ENCODE peak calls at places on chromosomes 5 and 9, in six cellular contexts. One of them, this sample, is unnamed.

GRCh38 chr9:79812507-79813261 is 240.9 kb downstream of the TLE4 start:
- DNase-seq in GM12865: peak
- DNase-seq in WTC11: no peak
- DNase-seq in stimulated activated CD8-positive, alpha-beta memory T cell treated with anti-CD3 and anti-CD28 coated beads, Interleukin-4, amount 100 ng/mL, for 1 hour: no peak
- DNase-seq in GM23248: peak
- DNase-seq in breast epithelium: no peak
- DNase-seq in this sample: no peak

GRCh38 chr9:37998881-37999311 is 70.1 kb downstream of the SHB start:
- DNase-seq in GM12865: no peak
- DNase-seq in WTC11: no peak
- DNase-seq in stimulated activated CD8-positive, alpha-beta memory T cell treated with anti-CD3 and anti-CD28 coated beads, Interleukin-4, amount 100 ng/mL, for 1 hour: no peak
- DNase-seq in GM23248: peak
- DNase-seq in breast epithelium: no peak
- DNase-seq in this sample: no peak

GRCh38 chr5:3845249-3845648 is 249.6 kb downstream of the IRX1 start:
- DNase-seq in GM12865: no peak
- DNase-seq in WTC11: no peak
- DNase-seq in stimulated activated CD8-positive, alpha-beta memory T cell treated with anti-CD3 and anti-CD28 coated beads, Interleukin-4, amount 100 ng/mL, for 1 hour: no peak
- DNase-seq in GM23248: no peak
- DNase-seq in breast epithelium: no peak
- DNase-seq in this sample: no peak

GRCh38 chr9:127104465-127105311 is 17.7 kb downstream of the ANGPTL2 start:
- DNase-seq in GM12865: no peak
- DNase-seq in WTC11: no peak
- DNase-seq in stimulated activated CD8-positive, alpha-beta memory T cell treated with anti-CD3 and anti-CD28 coated beads, Interleukin-4, amount 100 ng/mL, for 1 hour: no peak
- DNase-seq in GM23248: peak
- DNase-seq in breast epithelium: peak
- DNase-seq in this sample: no peak

GRCh38 chr9:77221431-77221830 is 44.1 kb downstream of the VPS13A start:
- DNase-seq in GM12865: no peak
- DNase-seq in WTC11: no peak
- DNase-seq in stimulated activated CD8-positive, alpha-beta memory T cell treated with anti-CD3 and anti-CD28 coated beads, Interleukin-4, amount 100 ng/mL, for 1 hour: no peak
- DNase-seq in GM23248: peak
- DNase-seq in breast epithelium: no peak
- DNase-seq in this sample: no peak

GRCh38 chr9:121322737-121323448 is 47.2 kb downstream of the STOM start:
- DNase-seq in GM12865: no peak
- DNase-seq in WTC11: no peak
- DNase-seq in stimulated activated CD8-positive, alpha-beta memory T cell treated with anti-CD3 and anti-CD28 coated beads, Interleukin-4, amount 100 ng/mL, for 1 hour: no peak
- DNase-seq in GM23248: no peak
- DNase-seq in breast epithelium: no peak
- DNase-seq in this sample: no peak

GRCh38 chr9:3700772-3701171 is 175.0 kb upstream of the RFX3 start:
- DNase-seq in GM12865: no peak
- DNase-seq in WTC11: no peak
- DNase-seq in stimulated activated CD8-positive, alpha-beta memory T cell treated with anti-CD3 and anti-CD28 coated beads, Interleukin-4, amount 100 ng/mL, for 1 hour: no peak
- DNase-seq in GM23248: no peak
- DNase-seq in breast epithelium: no peak
- DNase-seq in this sample: no peak

GRCh38 chr9:27654629-27655285 is 81.5 kb upstream of the C9orf72 start:
- DNase-seq in GM12865: no peak
- DNase-seq in WTC11: no peak
- DNase-seq in stimulated activated CD8-positive, alpha-beta memory T cell treated with anti-CD3 and anti-CD28 coated beads, Interleukin-4, amount 100 ng/mL, for 1 hour: no peak
- DNase-seq in GM23248: no peak
- DNase-seq in breast epithelium: no peak
- DNase-seq in this sample: no peak

GRCh38 chr5:179313849-179314521 is 31.3 kb downstream of the ADAMTS2 start:
- DNase-seq in GM12865: no peak
- DNase-seq in WTC11: peak
- DNase-seq in stimulated activated CD8-positive, alpha-beta memory T cell treated with anti-CD3 and anti-CD28 coated beads, Interleukin-4, amount 100 ng/mL, for 1 hour: no peak
- DNase-seq in GM23248: peak
- DNase-seq in breast epithelium: peak
- DNase-seq in this sample: no peak

GRCh38 chr9:30349526-30350513 is 2034.6 kb upstream of the ACO1 start:
- DNase-seq in GM12865: no peak
- DNase-seq in WTC11: no peak
- DNase-seq in stimulated activated CD8-positive, alpha-beta memory T cell treated with anti-CD3 and anti-CD28 coated beads, Interleukin-4, amount 100 ng/mL, for 1 hour: no peak
- DNase-seq in GM23248: no peak
- DNase-seq in breast epithelium: no peak
- DNase-seq in this sample: no peak

GRCh38 chr5:40043916-40044315 is 619.1 kb upstream of the DAB2 start:
- DNase-seq in GM12865: no peak
- DNase-seq in WTC11: no peak
- DNase-seq in stimulated activated CD8-positive, alpha-beta memory T cell treated with anti-CD3 and anti-CD28 coated beads, Interleukin-4, amount 100 ng/mL, for 1 hour: no peak
- DNase-seq in GM23248: no peak
- DNase-seq in breast epithelium: no peak
- DNase-seq in this sample: no peak

GRCh38 chr5:61148516-61148915 is 13.8 kb downstream of the SMIM15 start:
- DNase-seq in GM12865: no peak
- DNase-seq in WTC11: no peak
- DNase-seq in stimulated activated CD8-positive, alpha-beta memory T cell treated with anti-CD3 and anti-CD28 coated beads, Interleukin-4, amount 100 ng/mL, for 1 hour: no peak
- DNase-seq in GM23248: no peak
- DNase-seq in breast epithelium: no peak
- DNase-seq in this sample: no peak

GRCh38 chr5:73143716-73144115 is 23.3 kb downstream of the TMEM171 start:
- DNase-seq in GM12865: no peak
- DNase-seq in WTC11: no peak
- DNase-seq in stimulated activated CD8-positive, alpha-beta memory T cell treated with anti-CD3 and anti-CD28 coated beads, Interleukin-4, amount 100 ng/mL, for 1 hour: no peak
- DNase-seq in GM23248: no peak
- DNase-seq in breast epithelium: no peak
- DNase-seq in this sample: no peak

GRCh38 chr5:149732500-149733128 is 2.5 kb downstream of the PPARGC1B start:
- DNase-seq in GM12865: no peak
- DNase-seq in WTC11: no peak
- DNase-seq in stimulated activated CD8-positive, alpha-beta memory T cell treated with anti-CD3 and anti-CD28 coated beads, Interleukin-4, amount 100 ng/mL, for 1 hour: no peak
- DNase-seq in GM23248: peak
- DNase-seq in breast epithelium: no peak
- DNase-seq in this sample: no peak

GRCh38 chr5:170312666-170313065 is 15.1 kb upstream of the LCP2 start:
- DNase-seq in GM12865: peak
- DNase-seq in WTC11: no peak
- DNase-seq in stimulated activated CD8-positive, alpha-beta memory T cell treated with anti-CD3 and anti-CD28 coated beads, Interleukin-4, amount 100 ng/mL, for 1 hour: peak
- DNase-seq in GM23248: peak
- DNase-seq in breast epithelium: no peak
- DNase-seq in this sample: no peak

GRCh38 chr9:95023217-95024003 is 294.1 kb downstream of the FANCC start:
- DNase-seq in GM12865: no peak
- DNase-seq in WTC11: no peak
- DNase-seq in stimulated activated CD8-positive, alpha-beta memory T cell treated with anti-CD3 and anti-CD28 coated beads, Interleukin-4, amount 100 ng/mL, for 1 hour: no peak
- DNase-seq in GM23248: peak
- DNase-seq in breast epithelium: no peak
- DNase-seq in this sample: no peak

GRCh38 chr9:12771891-12772290 is 2.9 kb upstream of the LURAP1L start:
- DNase-seq in GM12865: no peak
- DNase-seq in WTC11: no peak
- DNase-seq in stimulated activated CD8-positive, alpha-beta memory T cell treated with anti-CD3 and anti-CD28 coated beads, Interleukin-4, amount 100 ng/mL, for 1 hour: no peak
- DNase-seq in GM23248: peak
- DNase-seq in breast epithelium: no peak
- DNase-seq in this sample: no peak

GRCh38 chr9:135279385-135279784 is 191.9 kb downstream of the OLFM1 start:
- DNase-seq in GM12865: no peak
- DNase-seq in WTC11: no peak
- DNase-seq in stimulated activated CD8-positive, alpha-beta memory T cell treated with anti-CD3 and anti-CD28 coated beads, Interleukin-4, amount 100 ng/mL, for 1 hour: no peak
- DNase-seq in GM23248: no peak
- DNase-seq in breast epithelium: no peak
- DNase-seq in this sample: no peak

GRCh38 chr5:24905123-24905522 is 260.3 kb upstream of the CDH10 start:
- DNase-seq in GM12865: no peak
- DNase-seq in WTC11: no peak
- DNase-seq in stimulated activated CD8-positive, alpha-beta memory T cell treated with anti-CD3 and anti-CD28 coated beads, Interleukin-4, amount 100 ng/mL, for 1 hour: no peak
- DNase-seq in GM23248: peak
- DNase-seq in breast epithelium: no peak
- DNase-seq in this sample: no peak

GRCh38 chr9:2271426-2271825 is 256.3 kb downstream of the SMARCA2 start:
- DNase-seq in GM12865: peak
- DNase-seq in WTC11: peak
- DNase-seq in stimulated activated CD8-positive, alpha-beta memory T cell treated with anti-CD3 and anti-CD28 coated beads, Interleukin-4, amount 100 ng/mL, for 1 hour: no peak
- DNase-seq in GM23248: peak
- DNase-seq in breast epithelium: peak
- DNase-seq in this sample: no peak

GRCh38 chr5:1558945-1559344 is 35.2 kb upstream of the LPCAT1 start:
- DNase-seq in GM12865: no peak
- DNase-seq in WTC11: no peak
- DNase-seq in stimulated activated CD8-positive, alpha-beta memory T cell treated with anti-CD3 and anti-CD28 coated beads, Interleukin-4, amount 100 ng/mL, for 1 hour: no peak
- DNase-seq in GM23248: no peak
- DNase-seq in breast epithelium: no peak
- DNase-seq in this sample: no peak

GRCh38 chr5:33482335-33482734 is 41.6 kb downstream of the TARS1 start:
- DNase-seq in GM12865: no peak
- DNase-seq in WTC11: peak
- DNase-seq in stimulated activated CD8-positive, alpha-beta memory T cell treated with anti-CD3 and anti-CD28 coated beads, Interleukin-4, amount 100 ng/mL, for 1 hour: no peak
- DNase-seq in GM23248: no peak
- DNase-seq in breast epithelium: no peak
- DNase-seq in this sample: no peak

GRCh38 chr5:95113489-95113888 is 171.4 kb downstream of the MCTP1 start:
- DNase-seq in GM12865: no peak
- DNase-seq in WTC11: peak
- DNase-seq in stimulated activated CD8-positive, alpha-beta memory T cell treated with anti-CD3 and anti-CD28 coated beads, Interleukin-4, amount 100 ng/mL, for 1 hour: no peak
- DNase-seq in GM23248: peak
- DNase-seq in breast epithelium: no peak
- DNase-seq in this sample: no peak